ENCODE peak calls at places on chromosomes 11 and 22, in ten cellular contexts. L is activated CD4-positive, alpha-beta T cell treated with anti-CD3 and anti-CD28 coated beads, Interleukin-2, amount 10 ng/mL, durations not matched to agents 7 days and 5 days; W is M059J; C is ACHN; U is AG10803; J is A673; P is CD4-positive, CD25-positive, alpha-beta regulatory T cell; Y is BJ; A is HEK293T; O is brain microvascular endothelial cell. M is an unnamed sample.

GRCh38 chr22:23187871-23188700 is 7.8 kb downstream of the BCR start:
- DNase-seq in W (peak; percentile 91), A (no peak), Y (no peak), U (no peak), O (no peak), J (no peak), P (no peak), L (no peak), C (no peak), M (peak; percentile 11)

GRCh38 chr22:39898997-39899396 is 1.9 kb upstream of the GRAP2 start:
- DNase-seq in L (no peak), Y (no peak), O (no peak), W (no peak), U (no peak), A (no peak), P (no peak), J (peak; percentile 28), C (no peak), M (no peak)

GRCh38 chr11:119149371-119150275 is 771 bp downstream of the ABCG4 start:
- DNase-seq in W (no peak), J (peak; percentile 58), Y (no peak), C (no peak), U (no peak), L (no peak), O (no peak), A (peak; percentile 42), P (no peak), M (no peak)

GRCh38 chr11:113256431-113257227 is 57.8 kb upstream of the TTC12 start:
- DNase-seq in L (no peak), W (no peak), P (no peak), Y (no peak), C (no peak), U (no peak), J (no peak), O (no peak), A (no peak), M (no peak)

GRCh38 chr11:129373489-129373953 is 2.1 kb upstream of the BARX2 start:
- DNase-seq in P (no peak), Y (no peak), C (no peak), O (no peak), U (peak; percentile 19), A (no peak), L (no peak), J (no peak), W (peak; percentile 25), M (no peak)

GRCh38 chr11:74902342-74902741 is 46.5 kb downstream of the XRRA1 start:
- DNase-seq in J (no peak), W (no peak), C (no peak), P (no peak), L (no peak), A (no peak), Y (no peak), U (no peak), O (no peak), M (no peak)

GRCh38 chr22:28316014-28316413 is 363.6 kb downstream of the TTC28 start:
- DNase-seq in P (peak; percentile 7), L (no peak), O (no peak), C (no peak), Y (no peak), J (no peak), A (no peak), U (no peak), W (no peak), M (no peak)

GRCh38 chr11:24592342-24592741 is 95.5 kb downstream of the LUZP2 start:
- DNase-seq in U (no peak), W (no peak), O (no peak), C (no peak), J (no peak), A (no peak), Y (no peak), L (no peak), P (no peak), M (no peak)

GRCh38 chr22:45645526-45646414 is 25.9 kb upstream of the ATXN10 start:
- DNase-seq in L (peak; percentile 73), J (peak; percentile 73), O (peak; percentile 26), U (peak; percentile 34), A (peak; percentile 91), W (peak; percentile 39), C (peak; percentile 54), P (peak; percentile 68), Y (no peak), M (no peak)

GRCh38 chr11:11849127-11849746 is 7.5 kb downstream of the USP47 start:
- DNase-seq in Y (no peak), W (peak; percentile 70), C (peak; percentile 67), O (peak; percentile 59), L (peak; percentile 78), J (peak; percentile 79), U (peak; percentile 68), P (peak; percentile 83), A (peak; percentile 45), M (no peak)

GRCh38 chr22:22880645-22881044 is 7.0 kb upstream of the IGLL5 start:
- DNase-seq in P (no peak), O (no peak), W (no peak), Y (no peak), J (no peak), A (no peak), L (no peak), C (no peak), U (no peak), M (no peak)

GRCh38 chr11:43555811-43556210 is 124.7 kb upstream of the HSD17B12 start:
- DNase-seq in A (no peak), J (peak; percentile 50), L (no peak), W (peak; percentile 26), C (no peak), P (no peak), Y (no peak), U (no peak), O (peak; percentile 46), M (no peak)

GRCh38 chr22:50267591-50268390 is 2.4 kb downstream of the MAPK11 start:
- DNase-seq in P (peak; percentile 54), Y (no peak), J (peak; percentile 75), W (no peak), A (no peak), C (peak; percentile 49), O (no peak), L (peak; percentile 57), U (peak; percentile 47), M (no peak)

GRCh38 chr22:39300198-39300830 is 19.1 kb downstream of the RPL3 start:
- DNase-seq in O (no peak), J (no peak), A (no peak), Y (no peak), P (no peak), U (no peak), L (no peak), W (peak; percentile 61), C (no peak), M (no peak)

M was measured in AG09309.